ENCODE peak calls at places on chromosomes 12 and 14, in nine cellular contexts. P is glutamatergic neuron, M is fibroblast of mammary gland, I is stomach, D is astrocyte of the cerebellum, Y is NB4, L is mammary epithelial cell, V is H9, C is fibroblast of the aortic adventitia. R is an unnamed sample.

GRCh38 chr12:106219043-106219442 is 28.8 kb downstream of the CKAP4 start:
- DNase-seq in L (no peak), D (no peak), P (no peak), M (no peak), I (no peak), V (no peak), C (no peak), Y (no peak), R (no peak)

GRCh38 chr14:77003960-77004710 is 24.4 kb downstream of the IRF2BPL start:
- DNase-seq in V (no peak), P (no peak), I (peak), L (peak), Y (no peak), C (peak), D (no peak), M (peak), R (no peak)

GRCh38 chr14:35231207-35231755 is 60.9 kb upstream of the PSMA6 start:
- DNase-seq in P (no peak), V (no peak), D (no peak), I (no peak), L (no peak), Y (no peak), C (no peak), M (peak), R (no peak)

GRCh38 chr12:62604856-62605255 is 138.2 kb downstream of the MON2 start:
- DNase-seq in V (no peak), D (no peak), C (peak), Y (peak), M (peak), L (peak), I (no peak), P (no peak), R (peak)

GRCh38 chr12:47841506-47841905 is 21.8 kb upstream of the HDAC7 start:
- DNase-seq in L (no peak), D (no peak), Y (no peak), V (no peak), M (no peak), P (no peak), C (peak), I (no peak), R (no peak)

GRCh38 chr12:113932411-113933196 is 33.5 kb downstream of the RBM19 start:
- DNase-seq in P (peak), I (no peak), V (no peak), C (peak), Y (no peak), M (peak), L (no peak), D (peak), R (no peak)

GRCh38 chr12:121765573-121765972 is 27.9 kb downstream of the RHOF start:
- DNase-seq in I (no peak), L (peak), D (peak), M (peak), V (peak), C (peak), P (peak), Y (peak), R (no peak)

GRCh38 chr12:7293670-7294069 is 10.2 kb upstream of the ACSM4 start:
- DNase-seq in P (no peak), L (no peak), D (no peak), V (no peak), C (no peak), M (no peak), I (no peak), Y (no peak), R (no peak)

DNA sequence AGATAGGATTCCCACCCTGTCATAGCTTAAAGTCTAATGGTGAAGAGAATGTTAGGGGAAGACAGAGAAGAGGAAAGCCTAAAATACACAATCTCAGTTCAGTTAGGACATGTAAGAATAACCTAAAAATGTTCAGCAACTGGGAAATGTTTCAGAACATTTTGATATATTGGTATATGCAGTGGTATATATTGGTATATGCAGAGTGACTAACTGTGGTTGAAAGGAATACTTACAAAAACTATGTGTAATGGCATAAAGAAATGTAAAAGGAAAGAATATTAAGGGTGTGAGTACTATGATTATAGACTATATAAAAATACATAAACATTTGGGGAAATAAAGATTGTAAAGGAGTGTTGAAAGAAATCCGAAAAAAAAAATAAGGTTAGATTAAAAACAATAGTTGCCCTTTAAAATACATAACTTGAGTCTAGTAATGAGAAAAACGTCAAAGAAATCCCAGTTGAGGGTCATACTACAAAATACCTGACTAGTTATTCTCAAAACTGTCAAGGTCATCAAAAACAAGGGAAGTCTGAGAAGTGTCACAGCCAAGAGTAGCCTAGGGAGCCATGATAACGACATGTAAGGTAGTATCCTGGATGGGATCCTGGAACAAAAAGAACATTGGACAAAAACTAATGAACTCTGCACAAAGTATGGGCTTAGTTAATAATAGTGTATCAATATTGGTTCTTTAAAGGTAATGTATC is 25.6 kb downstream of the ZDHHC17 start:
- DNase-seq in D (no peak), P (no peak), C (no peak), Y (no peak), L (no peak), M (no peak), I (no peak), V (no peak), R (no peak)
- TF ChIP-seq CTCF in D (no peak), P (no peak), C (no peak), Y (no peak), L (no peak), M (no peak), I (no peak), V (no peak), R (no peak)

GRCh38 chr14:89973234-89973823 is 17.6 kb downstream of the TDP1 start:
- DNase-seq in D (peak), V (peak), I (peak), P (peak), M (peak), C (peak), L (peak), Y (peak), R (peak)
- TF ChIP-seq CTCF in D (peak), V (peak), I (peak), P (peak), M (peak), C (peak), L (peak), Y (peak), R (peak)

GRCh38 chr12:1800646-1801284 is 19.6 kb upstream of the LRTM2 start:
- DNase-seq in V (peak), P (peak), I (peak), C (no peak), M (peak), D (no peak), Y (peak), L (no peak), R (peak)
- TF ChIP-seq CTCF in V (peak), P (peak), I (no peak), C (peak), M (peak), D (peak), Y (peak), L (no peak), R (peak)

GRCh38 chr12:109779382-109779781 is 53.8 kb downstream of the TRPV4 start:
- DNase-seq in M (no peak), P (no peak), Y (peak), D (no peak), I (no peak), L (no peak), C (no peak), V (peak), R (peak)
- TF ChIP-seq CTCF in M (no peak), P (no peak), Y (no peak), D (no peak), I (no peak), L (no peak), C (no peak), V (peak), R (no peak)

GRCh38 chr14:90903101-90903500 is 86.9 kb upstream of the TTC7B start:
- DNase-seq in M (peak), I (peak), V (no peak), L (peak), D (peak), Y (peak), C (peak), P (peak), R (peak)

GRCh38 chr14:90897022-90897421 is 80.8 kb upstream of the TTC7B start:
- DNase-seq in M (no peak), P (no peak), L (no peak), D (no peak), C (no peak), V (no peak), Y (no peak), I (no peak), R (no peak)

GRCh38 chr14:90905531-90905930 is 89.3 kb upstream of the TTC7B start:
- DNase-seq in Y (no peak), P (no peak), M (no peak), D (no peak), L (no peak), V (no peak), I (no peak), C (no peak), R (peak)

DNA sequence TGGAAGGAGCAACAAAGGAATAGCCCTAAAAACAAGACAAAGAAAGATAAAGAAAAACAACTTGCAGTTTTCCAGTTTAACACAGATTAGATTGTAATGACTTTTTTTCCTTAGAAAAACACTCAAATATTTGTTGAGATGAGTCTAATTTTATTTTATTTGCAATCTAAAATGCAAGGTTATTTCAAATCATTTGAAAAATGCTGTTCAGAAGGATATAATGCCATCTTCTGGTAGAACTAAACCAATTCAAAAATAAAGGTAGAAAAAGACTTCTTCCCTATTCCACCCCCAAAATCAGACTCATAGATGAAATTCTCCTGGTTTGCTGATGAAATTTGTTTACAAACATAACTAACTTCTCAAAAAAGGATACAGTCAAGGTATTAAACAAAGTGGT is 84.5 kb upstream of the TTC7B start:
- DNase-seq in M (peak), Y (no peak), L (no peak), V (no peak), D (no peak), I (no peak), C (peak), P (no peak), R (no peak)
- TF ChIP-seq CTCF in M (peak), Y (no peak), L (no peak), V (peak), D (no peak), I (no peak), C (peak), P (no peak), R (no peak)